ENCODE peak calls at places on chromosomes 6 and 20, in ten cellular contexts. One of them, this sample, is unnamed.

GRCh38 chr6:150881911-150882481 is 16.5 kb downstream of the MTHFD1L start:
- DNase-seq in stomach: no peak
- DNase-seq in transverse colon: no peak
- DNase-seq in ovary: peak; percentile 71
- DNase-seq in A549: peak; percentile 18
- DNase-seq in HepG2: peak; percentile 97
- DNase-seq in tibial nerve: peak; percentile 28
- DNase-seq in upper lobe of left lung: peak; percentile 27
- DNase-seq in suprapubic skin: peak; percentile 68
- DNase-seq in SK-N-SH: peak; percentile 67
- DNase-seq in this sample: peak; percentile 69

GRCh38 chr6:5308066-5308465 is 46.8 kb downstream of the FARS2 start:
- DNase-seq in stomach: no peak
- DNase-seq in transverse colon: no peak
- DNase-seq in ovary: no peak
- DNase-seq in A549: no peak
- DNase-seq in HepG2: no peak
- DNase-seq in tibial nerve: no peak
- DNase-seq in upper lobe of left lung: no peak
- DNase-seq in suprapubic skin: no peak
- DNase-seq in SK-N-SH: no peak
- DNase-seq in this sample: no peak

GRCh38 chr20:7248392-7248992 is 481.0 kb downstream of the BMP2 start:
- DNase-seq in stomach: no peak
- DNase-seq in transverse colon: no peak
- DNase-seq in ovary: no peak
- DNase-seq in A549: no peak
- DNase-seq in HepG2: no peak
- DNase-seq in tibial nerve: peak; percentile 11
- DNase-seq in upper lobe of left lung: no peak
- DNase-seq in suprapubic skin: no peak
- DNase-seq in SK-N-SH: no peak
- DNase-seq in this sample: peak; percentile 63

GRCh38 chr20:52937701-52938100 is 34.5 kb upstream of the TSHZ2 start:
- DNase-seq in stomach: no peak
- DNase-seq in transverse colon: no peak
- DNase-seq in ovary: no peak
- DNase-seq in A549: no peak
- DNase-seq in HepG2: peak; percentile 58
- DNase-seq in tibial nerve: no peak
- DNase-seq in upper lobe of left lung: no peak
- DNase-seq in suprapubic skin: no peak
- DNase-seq in SK-N-SH: no peak
- DNase-seq in this sample: no peak

GRCh38 chr20:44646023-44646640 is 5.4 kb downstream of the ADA start:
- DNase-seq in stomach: no peak
- DNase-seq in transverse colon: peak; percentile 40
- DNase-seq in ovary: no peak
- DNase-seq in A549: no peak
- DNase-seq in HepG2: no peak
- DNase-seq in tibial nerve: no peak
- DNase-seq in upper lobe of left lung: no peak
- DNase-seq in suprapubic skin: no peak
- DNase-seq in SK-N-SH: no peak
- DNase-seq in this sample: no peak

GRCh38 chr20:58870293-58871014 is 17.9 kb downstream of the GNAS start:
- DNase-seq in stomach: peak; percentile 79
- DNase-seq in transverse colon: peak; percentile 75
- DNase-seq in ovary: peak; percentile 72
- DNase-seq in A549: peak; percentile 78
- DNase-seq in HepG2: peak; percentile 70
- DNase-seq in tibial nerve: peak; percentile 82
- DNase-seq in upper lobe of left lung: peak; percentile 77
- DNase-seq in suprapubic skin: no peak
- DNase-seq in SK-N-SH: peak; percentile 80
- DNase-seq in this sample: peak; percentile 84

GRCh38 chr20:54177378-54177777 is 3.6 kb upstream of the CYP24A1 start:
- DNase-seq in stomach: no peak
- DNase-seq in transverse colon: no peak
- DNase-seq in ovary: no peak
- DNase-seq in A549: no peak
- DNase-seq in HepG2: peak; percentile 77
- DNase-seq in tibial nerve: no peak
- DNase-seq in upper lobe of left lung: no peak
- DNase-seq in suprapubic skin: no peak
- DNase-seq in SK-N-SH: no peak
- DNase-seq in this sample: no peak

GRCh38 chr20:35556871-35557270 is 15.0 kb downstream of the ERGIC3 start:
- DNase-seq in stomach: no peak
- DNase-seq in transverse colon: no peak
- DNase-seq in ovary: no peak
- DNase-seq in A549: no peak
- DNase-seq in HepG2: no peak
- DNase-seq in tibial nerve: no peak
- DNase-seq in upper lobe of left lung: no peak
- DNase-seq in suprapubic skin: no peak
- DNase-seq in SK-N-SH: no peak
- DNase-seq in this sample: no peak

GRCh38 chr6:42010185-42010872 is 40.0 kb upstream of the TAF8 start:
- DNase-seq in stomach: peak; percentile 21
- DNase-seq in transverse colon: no peak
- DNase-seq in ovary: no peak
- DNase-seq in A549: no peak
- DNase-seq in HepG2: no peak
- DNase-seq in tibial nerve: no peak
- DNase-seq in upper lobe of left lung: no peak
- DNase-seq in suprapubic skin: no peak
- DNase-seq in SK-N-SH: no peak
- DNase-seq in this sample: no peak

GRCh38 chr6:158606935-158607334 is 37.6 kb downstream of the DYNLT1 start:
- DNase-seq in stomach: no peak
- DNase-seq in transverse colon: no peak
- DNase-seq in ovary: no peak
- DNase-seq in A549: no peak
- DNase-seq in HepG2: no peak
- DNase-seq in tibial nerve: no peak
- DNase-seq in upper lobe of left lung: no peak
- DNase-seq in suprapubic skin: no peak
- DNase-seq in SK-N-SH: no peak
- DNase-seq in this sample: no peak

GRCh38 chr6:54784021-54784420 is 62.5 kb upstream of the FAM83B start:
- DNase-seq in stomach: no peak
- DNase-seq in transverse colon: no peak
- DNase-seq in ovary: no peak
- DNase-seq in A549: no peak
- DNase-seq in HepG2: no peak
- DNase-seq in tibial nerve: no peak
- DNase-seq in upper lobe of left lung: no peak
- DNase-seq in suprapubic skin: no peak
- DNase-seq in SK-N-SH: no peak
- DNase-seq in this sample: no peak

GRCh38 chr6:101393291-101394251 is at the start of gene GRIK2:
- DNase-seq in stomach: no peak
- DNase-seq in transverse colon: peak; percentile 25
- DNase-seq in ovary: no peak
- DNase-seq in A549: peak; percentile 17
- DNase-seq in HepG2: no peak
- DNase-seq in tibial nerve: no peak
- DNase-seq in upper lobe of left lung: peak; percentile 22
- DNase-seq in suprapubic skin: no peak
- DNase-seq in SK-N-SH: peak; percentile 81
- DNase-seq in this sample: no peak

DNA sequence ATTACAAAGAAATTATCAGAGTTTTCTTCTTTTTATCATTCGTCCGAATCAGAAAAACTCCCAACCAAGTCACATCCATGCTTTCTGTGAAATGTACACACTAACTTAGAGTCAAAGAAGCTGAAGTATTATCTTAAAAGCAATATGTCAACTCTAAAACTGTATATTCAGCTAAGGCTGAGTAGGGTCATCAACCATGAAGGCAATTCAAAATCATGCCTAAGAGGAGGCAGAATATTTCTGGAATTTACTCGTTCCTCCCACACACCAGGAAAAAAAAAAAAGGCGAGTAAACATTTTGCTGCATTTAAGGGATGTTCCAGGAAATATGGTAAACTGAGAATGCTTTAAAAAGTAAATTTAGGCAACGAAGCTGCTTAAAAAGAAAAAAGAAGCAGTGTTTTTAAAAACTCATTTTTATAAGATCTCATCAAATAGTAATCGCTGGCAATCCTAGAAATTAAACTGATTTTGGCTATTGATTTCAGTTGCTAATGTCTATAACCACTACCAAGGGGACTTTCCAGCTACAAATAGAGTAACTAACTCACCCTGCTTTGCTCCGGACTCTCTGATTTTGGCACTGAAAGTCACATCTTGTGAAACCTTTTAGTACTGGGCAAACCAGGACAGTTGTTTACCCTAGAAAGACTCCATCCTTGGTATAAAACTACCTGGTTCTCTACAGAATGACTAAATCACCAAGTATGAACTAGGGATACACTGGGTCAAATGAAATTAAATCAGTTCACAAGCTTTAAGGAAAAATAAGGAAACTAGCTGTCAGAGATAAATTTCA is 82.8 kb downstream of the MBOAT1 start:
- DNase-seq in stomach: no peak
- DNase-seq in transverse colon: no peak
- DNase-seq in ovary: no peak
- DNase-seq in A549: no peak
- DNase-seq in HepG2: no peak
- DNase-seq in tibial nerve: no peak
- DNase-seq in upper lobe of left lung: no peak
- DNase-seq in suprapubic skin: no peak
- DNase-seq in SK-N-SH: no peak
- DNase-seq in this sample: no peak
- H3K27ac ChIP-seq in stomach: peak overlapping the region; percentile 3
- H3K27ac ChIP-seq in transverse colon: peak overlapping the region; percentile 50
- H3K27ac ChIP-seq in ovary: no peak overlapping the region
- H3K27ac ChIP-seq in A549: peak overlapping the region; percentile 64
- H3K27ac ChIP-seq in HepG2: no peak overlapping the region
- H3K27ac ChIP-seq in tibial nerve: peak overlapping the region; percentile 64
- H3K27ac ChIP-seq in upper lobe of left lung: no peak overlapping the region
- H3K27ac ChIP-seq in suprapubic skin: no peak overlapping the region
- H3K27ac ChIP-seq in SK-N-SH: no peak overlapping the region
- H3K27ac ChIP-seq in this sample: peak overlapping the region; percentile 52

DNA sequence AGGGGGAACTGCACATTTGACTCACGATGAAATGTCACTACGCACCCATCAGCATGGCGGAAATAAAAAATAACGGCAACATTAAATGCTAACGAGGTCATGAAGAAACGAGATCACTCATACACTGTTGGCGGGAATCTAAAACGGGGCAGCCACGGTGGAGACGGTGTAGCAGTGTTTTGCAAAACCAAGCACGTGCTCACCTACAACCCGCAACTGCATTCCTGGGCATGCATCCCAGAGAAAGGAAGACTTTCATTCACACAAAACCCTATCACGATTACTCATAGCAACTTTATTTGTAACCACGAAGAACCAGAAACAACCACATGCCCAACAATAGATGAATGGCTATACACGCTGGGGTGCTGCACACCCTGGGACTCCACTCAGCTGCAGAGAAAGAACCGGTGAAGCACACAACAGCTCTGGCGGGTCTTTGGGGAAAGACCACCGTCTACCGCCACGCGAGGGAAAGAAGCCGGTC is 77.0 kb downstream of the YTHDF1 start:
- DNase-seq in stomach: no peak
- DNase-seq in transverse colon: no peak
- DNase-seq in ovary: no peak
- DNase-seq in A549: no peak
- DNase-seq in HepG2: no peak
- DNase-seq in tibial nerve: no peak
- DNase-seq in upper lobe of left lung: no peak
- DNase-seq in suprapubic skin: no peak
- DNase-seq in SK-N-SH: no peak
- DNase-seq in this sample: no peak
- TF ChIP-seq EP300 in stomach: no peak
- TF ChIP-seq EP300 in transverse colon: no peak
- TF ChIP-seq EP300 in ovary: no peak
- TF ChIP-seq EP300 in A549: no peak
- TF ChIP-seq EP300 in HepG2: no peak
- TF ChIP-seq EP300 in tibial nerve: no peak
- TF ChIP-seq EP300 in upper lobe of left lung: no peak
- TF ChIP-seq EP300 in suprapubic skin: no peak
- TF ChIP-seq EP300 in SK-N-SH: no peak
- TF ChIP-seq EP300 in this sample: no peak

DNA sequence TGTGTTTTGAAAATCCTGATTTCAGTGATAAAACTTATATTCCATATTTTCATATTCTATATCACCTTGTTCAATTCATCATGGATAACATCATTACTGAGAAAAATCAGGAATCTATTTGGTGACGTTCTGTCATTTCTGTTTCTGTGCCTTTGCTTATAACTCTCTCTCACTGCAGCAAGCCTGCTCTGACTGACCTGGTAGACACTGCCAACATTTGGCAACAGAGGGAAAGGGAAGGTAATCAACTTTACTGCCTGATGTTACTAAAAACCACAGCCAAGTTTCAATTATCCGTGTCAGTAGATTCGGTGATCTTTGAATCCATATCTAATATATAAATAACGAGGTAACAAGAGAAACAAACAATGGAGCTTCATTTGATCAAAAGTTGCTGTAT is 501.9 kb downstream of the LMBRD1 start:
- DNase-seq in stomach: no peak
- DNase-seq in transverse colon: no peak
- DNase-seq in ovary: no peak
- DNase-seq in A549: no peak
- DNase-seq in HepG2: no peak
- DNase-seq in tibial nerve: no peak
- DNase-seq in upper lobe of left lung: no peak
- DNase-seq in suprapubic skin: no peak
- DNase-seq in SK-N-SH: no peak
- DNase-seq in this sample: no peak
- H3K27ac ChIP-seq in stomach: no peak overlapping the region
- H3K27ac ChIP-seq in transverse colon: no peak overlapping the region
- H3K27ac ChIP-seq in ovary: no peak overlapping the region
- H3K27ac ChIP-seq in A549: no peak overlapping the region
- H3K27ac ChIP-seq in HepG2: no peak overlapping the region
- H3K27ac ChIP-seq in tibial nerve: no peak overlapping the region
- H3K27ac ChIP-seq in upper lobe of left lung: no peak overlapping the region
- H3K27ac ChIP-seq in suprapubic skin: no peak overlapping the region
- H3K27ac ChIP-seq in SK-N-SH: no peak overlapping the region
- H3K27ac ChIP-seq in this sample: no peak overlapping the region

DNA sequence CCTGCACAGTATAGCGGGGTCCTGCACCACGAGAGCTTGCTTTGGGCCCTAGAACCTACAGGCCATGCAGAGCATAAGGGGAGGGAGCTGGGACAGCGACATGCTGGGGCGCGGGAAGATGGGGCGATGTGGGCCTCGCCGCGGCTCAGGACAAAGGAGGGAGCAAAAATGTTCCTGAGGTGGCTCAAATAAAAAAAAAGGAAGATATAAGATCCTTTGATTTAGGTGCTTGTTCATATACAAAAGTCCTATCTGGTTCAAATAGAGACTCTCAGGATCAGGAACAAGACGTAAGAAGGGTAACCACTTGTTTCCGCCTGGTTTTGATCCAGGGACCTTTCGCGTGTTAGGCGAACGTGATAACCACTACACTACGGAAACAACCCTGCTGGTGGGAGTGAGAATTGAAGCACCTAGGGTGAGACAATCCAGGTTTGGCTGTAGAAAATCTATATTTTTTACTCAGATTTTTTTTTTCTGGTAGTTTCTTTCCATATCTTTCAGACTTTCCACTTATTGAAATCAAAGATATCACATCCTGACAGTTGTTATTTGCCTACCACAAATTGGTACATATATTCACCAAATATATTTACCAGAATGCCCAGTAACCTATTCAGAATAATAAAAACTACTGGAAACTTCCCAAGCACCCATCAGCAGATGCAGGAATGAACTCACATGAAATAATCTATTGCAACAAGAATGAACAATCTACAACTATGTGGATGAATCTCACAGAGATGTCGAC is 177.9 kb upstream of the ZNF184 start:
- DNase-seq in stomach: no peak
- DNase-seq in transverse colon: no peak
- DNase-seq in ovary: no peak
- DNase-seq in A549: no peak
- DNase-seq in HepG2: peak; percentile 81
- DNase-seq in tibial nerve: no peak
- DNase-seq in upper lobe of left lung: no peak
- DNase-seq in suprapubic skin: no peak
- DNase-seq in SK-N-SH: peak; percentile 61
- DNase-seq in this sample: no peak
- TF ChIP-seq EP300 in stomach: no peak
- TF ChIP-seq EP300 in transverse colon: no peak
- TF ChIP-seq EP300 in ovary: no peak
- TF ChIP-seq EP300 in A549: no peak
- TF ChIP-seq EP300 in HepG2: no peak
- TF ChIP-seq EP300 in tibial nerve: no peak
- TF ChIP-seq EP300 in upper lobe of left lung: no peak
- TF ChIP-seq EP300 in suprapubic skin: no peak
- TF ChIP-seq EP300 in SK-N-SH: peak; percentile 26
- TF ChIP-seq EP300 in this sample: no peak

This sample was measured in sigmoid colon.